ENCODE peak calls at places on chromosomes 4 and X, in seven cellular contexts. Z, M, N, J, O, C and U are unnamed samples.
A peak's percentile ranks its signal among the peaks of the same experiment; 100 is the strongest.

GRCh38 chr4:159374749-159375535 is 272.1 kb downstream of the RAPGEF2 start:
- DNase-seq in Z (no peak), M (peak; percentile 61), N (no peak), J (no peak), O (no peak), C (no peak), U (no peak)

GRCh38 chr4:110869862-110870577 is 247.1 kb upstream of the PITX2 start:
- DNase-seq in Z (no peak), M (peak; percentile 58), N (no peak), J (no peak), O (no peak), C (no peak), U (no peak)

GRCh38 chr4:123408471-123409084 is 12.0 kb downstream of the SPRY1 start:
- DNase-seq in Z (no peak), M (no peak), N (no peak), J (no peak), O (no peak), C (no peak), U (no peak)

GRCh38 chr4:61443813-61444510 is 243.8 kb downstream of the ADGRL3 start:
- DNase-seq in Z (no peak), M (no peak), N (no peak), J (no peak), O (no peak), C (no peak), U (no peak)

GRCh38 chr4:161522031-161522430 is 641.8 kb downstream of the FSTL5 start:
- DNase-seq in Z (no peak), M (no peak), N (no peak), J (no peak), O (no peak), C (no peak), U (no peak)

GRCh38 chr4:41129128-41129754 is 85.1 kb downstream of the APBB2 start:
- DNase-seq in Z (no peak), M (no peak), N (no peak), J (no peak), O (no peak), C (no peak), U (no peak)

GRCh38 chr4:32560306-32560705 is 1840.1 kb downstream of the PCDH7 start:
- DNase-seq in Z (no peak), M (peak; percentile 0), N (no peak), J (no peak), O (no peak), C (no peak), U (no peak)

GRCh38 chr4:26887809-26888208 is 27.2 kb downstream of the STIM2 start:
- DNase-seq in Z (no peak), M (no peak), N (no peak), J (no peak), O (no peak), C (no peak), U (no peak)

GRCh38 chr4:147899512-147899911 is 167.6 kb downstream of the ARHGAP10 start:
- DNase-seq in Z (no peak), M (peak; percentile 48), N (no peak), J (no peak), O (no peak), C (no peak), U (no peak)

GRCh38 chr4:88791274-88791673 is 93.6 kb upstream of the NAP1L5 start:
- DNase-seq in Z (no peak), M (peak; percentile 63), N (no peak), J (no peak), O (no peak), C (no peak), U (no peak)

GRCh38 chr4:98606879-98607278 is 51.5 kb downstream of the TSPAN5 start:
- DNase-seq in Z (no peak), M (no peak), N (no peak), J (no peak), O (no peak), C (no peak), U (no peak)

GRCh38 chrX:23888887-23889501 is 18.7 kb downstream of the APOO start:
- DNase-seq in Z (no peak), M (peak; percentile 50), N (no peak), J (no peak), O (no peak), C (no peak), U (no peak)